ENCODE peak calls at places on chromosomes 7 and 10, in seven cellular contexts. K is Panc1, R is pancreas, B is thoracic aorta, O is HFFc6, E is Caco-2, L is lung. V is an unnamed sample.

GRCh38 chr7:158025651-158026600 is 561.7 kb downstream of the PTPRN2 start:
- DNase-seq in B (no peak), O (no peak), E (no peak), L (no peak), K (no peak), R (no peak), V (no peak)

GRCh38 chr10:132064082-132064755 is 1.5 kb upstream of the JAKMIP3 start:
- DNase-seq in R (no peak), O (no peak), B (no peak), E (no peak), L (no peak), K (no peak), V (peak; percentile 82)

GRCh38 chr7:118312051-118312450 is 87.5 kb downstream of the ANKRD7 start:
- DNase-seq in R (no peak), E (no peak), L (no peak), B (no peak), K (no peak), O (no peak), V (no peak)

GRCh38 chr10:116973946-116974345 is 31.0 kb downstream of the SHTN1 start:
- DNase-seq in R (no peak), K (no peak), O (no peak), E (no peak), B (no peak), L (no peak), V (no peak)

GRCh38 chr10:20882091-20882490 is 15.0 kb downstream of the NEBL start:
- DNase-seq in L (no peak), B (no peak), O (no peak), E (no peak), K (no peak), R (no peak), V (no peak)

GRCh38 chr7:157224627-157225026 is 85.9 kb downstream of the UBE3C start:
- DNase-seq in K (no peak), B (no peak), O (no peak), R (no peak), E (no peak), L (no peak), V (no peak)

GRCh38 chr7:84085147-84085546 is 109.4 kb downstream of the SEMA3A start:
- DNase-seq in L (no peak), E (no peak), R (no peak), K (no peak), O (peak; percentile 21), B (no peak), V (no peak)

GRCh38 chr10:116271593-116272496 is 1.2 kb downstream of the GFRA1 start:
- DNase-seq in L (no peak), K (no peak), R (peak; percentile 37), O (no peak), B (no peak), E (no peak), V (no peak)

GRCh38 chr10:99551616-99552015 is 18.9 kb downstream of the NKX2-3 start:
- DNase-seq in K (no peak), L (no peak), R (no peak), B (no peak), E (no peak), O (no peak), V (no peak)

GRCh38 chr7:106167439-106168136 is 55.5 kb upstream of the SYPL1 start:
- DNase-seq in E (no peak), B (no peak), O (peak; percentile 24), K (no peak), R (no peak), L (no peak), V (no peak)

GRCh38 chr7:25656071-25656470 is 427.8 kb upstream of the NPVF start:
- DNase-seq in K (no peak), L (no peak), B (no peak), E (no peak), O (no peak), R (no peak), V (no peak)

GRCh38 chr7:85469446-85469970 is 282.7 kb upstream of the SEMA3D start:
- DNase-seq in E (no peak), B (no peak), R (no peak), K (no peak), O (no peak), L (no peak), V (no peak)

GRCh38 chr7:85464042-85464651 is 277.3 kb upstream of the SEMA3D start:
- DNase-seq in O (no peak), R (no peak), L (no peak), E (no peak), K (no peak), B (no peak), V (no peak)
- TF ChIP-seq CTCF in O (peak; percentile 73), R (no peak), L (no peak), E (no peak), K (peak; percentile 16), B (no peak), V (peak; percentile 51)

GRCh38 chr7:144011458-144012230 is 11.5 kb downstream of the OR6B1 start:
- DNase-seq in K (no peak), L (no peak), O (no peak), E (no peak), R (no peak), B (no peak), V (no peak)
- TF ChIP-seq CTCF in K (peak; percentile 27), L (no peak), O (peak; percentile 31), E (no peak), R (no peak), B (no peak), V (peak; percentile 45)

DNA sequence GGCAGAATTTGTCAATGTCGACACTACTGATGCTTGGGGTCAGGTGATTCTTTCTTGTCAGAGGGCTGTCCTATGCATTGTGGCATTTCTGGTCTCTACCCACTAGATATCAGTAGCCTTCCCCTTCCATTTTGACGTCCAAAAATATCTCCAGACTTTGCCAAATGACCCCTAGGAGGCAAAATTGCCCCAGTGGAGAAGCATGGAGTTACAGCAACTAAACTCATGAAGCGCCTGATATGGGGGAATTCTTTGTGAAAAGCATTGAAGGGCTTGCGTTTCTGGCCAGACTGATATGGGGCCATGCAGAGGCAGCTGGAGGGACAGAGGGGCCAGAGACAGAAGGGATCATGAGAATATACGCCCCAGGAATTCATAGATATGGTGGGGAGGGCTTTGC is 43.6 kb downstream of the ADRB1 start:
- DNase-seq in E (no peak), B (no peak), L (no peak), K (no peak), R (no peak), O (no peak), V (no peak)
- TF ChIP-seq CTCF in E (peak; percentile 16), B (no peak), L (no peak), K (no peak), R (no peak), O (peak; percentile 41), V (no peak)

GRCh38 chr7:148681821-148682220 is 16.9 kb upstream of the CUL1 start:
- DNase-seq in K (no peak), E (no peak), O (no peak), L (no peak), R (no peak), B (no peak), V (no peak)
- TF ChIP-seq CTCF in K (no peak), E (no peak), O (no peak), L (no peak), R (no peak), B (no peak), V (no peak)

V was measured in osteocyte.